ENCODE peak calls at places on chromosomes 3 and 15, in nine cellular contexts. S is OCI-LY7, K is endothelial cell of umbilical vein, G is tibial artery, U is breast epithelium, F is Panc1, I is heart left ventricle, R is H9, H is kidney. L is an unnamed sample.
A peak's percentile ranks its signal among the peaks of the same experiment; 100 is the strongest.

GRCh38 chr3:183581496-183582155 is 26.1 kb upstream of the KLHL6 start:
- DNase-seq in S (peak; percentile 93), K (no peak), G (no peak), U (no peak), F (no peak), I (no peak), R (no peak), H (no peak), L (no peak)

GRCh38 chr3:69288161-69288895 is 97.6 kb downstream of the FRMD4B start:
- DNase-seq in S (no peak), K (peak; percentile 21), G (no peak), U (no peak), F (no peak), I (no peak), R (peak; percentile 83), H (no peak), L (no peak)

GRCh38 chr3:178203152-178203551 is 333.1 kb upstream of the KCNMB2 start:
- DNase-seq in S (no peak), K (no peak), G (no peak), U (no peak), F (no peak), I (no peak), R (no peak), H (no peak), L (no peak)

GRCh38 chr15:98441599-98441998 is 206.7 kb upstream of the IGF1R start:
- DNase-seq in S (no peak), K (no peak), G (no peak), U (no peak), F (no peak), I (no peak), R (no peak), H (no peak), L (no peak)

GRCh38 chr3:145088917-145089316 is 1072.1 kb downstream of the PLOD2 start:
- DNase-seq in S (peak; percentile 22), K (no peak), G (no peak), U (no peak), F (no peak), I (no peak), R (no peak), H (no peak), L (no peak)

GRCh38 chr15:54307926-54308325 is 329.7 kb downstream of the UNC13C start:
- DNase-seq in S (no peak), K (no peak), G (no peak), U (no peak), F (no peak), I (no peak), R (no peak), H (no peak), L (no peak)

GRCh38 chr3:59641169-59641914 is 591.5 kb upstream of the CFAP20DC start:
- DNase-seq in S (no peak), K (no peak), G (peak; percentile 83), U (peak; percentile 75), F (no peak), I (peak; percentile 28), R (no peak), H (no peak), L (peak; percentile 5)

GRCh38 chr3:48826451-48826850 is 21.2 kb downstream of the PRKAR2A start:
- DNase-seq in S (no peak), K (no peak), G (no peak), U (no peak), F (no peak), I (no peak), R (no peak), H (no peak), L (no peak)

GRCh38 chr3:190038050-190038631 is 82.6 kb downstream of the P3H2 start:
- DNase-seq in S (no peak), K (peak; percentile 47), G (no peak), U (peak; percentile 77), F (no peak), I (peak; percentile 40), R (no peak), H (peak; percentile 79), L (peak; percentile 8)

GRCh38 chr15:29021901-29022300 is 136.1 kb downstream of the APBA2 start:
- DNase-seq in S (no peak), K (no peak), G (no peak), U (no peak), F (no peak), I (no peak), R (no peak), H (no peak), L (no peak)

GRCh38 chr3:113594066-113594465 is 61.7 kb downstream of the SIDT1 start:
- DNase-seq in S (no peak), K (no peak), G (no peak), U (no peak), F (no peak), I (no peak), R (no peak), H (no peak), L (no peak)

GRCh38 chr3:131033480-131034080 is 6.9 kb downstream of the NEK11 start:
- DNase-seq in S (peak; percentile 55), K (peak; percentile 75), G (no peak), U (no peak), F (peak; percentile 50), I (no peak), R (no peak), H (no peak), L (no peak)

GRCh38 chr15:92822216-92823144 is 77.6 kb upstream of the CHD2 start:
- DNase-seq in S (no peak), K (no peak), G (no peak), U (no peak), F (no peak), I (no peak), R (no peak), H (no peak), L (no peak)

GRCh38 chr3:181712505-181713299 is 977 bp downstream of the SOX2 start:
- DNase-seq in S (peak; percentile 79), K (peak; percentile 24), G (no peak), U (no peak), F (no peak), I (no peak), R (no peak), H (no peak), L (no peak)

GRCh38 chr3:147398841-147399534 is 7.4 kb downstream of the ZIC4 start:
- DNase-seq in S (no peak), K (no peak), G (no peak), U (no peak), F (no peak), I (no peak), R (no peak), H (no peak), L (no peak)

GRCh38 chr3:147395975-147396708 is 10.2 kb downstream of the ZIC4 start:
- DNase-seq in S (no peak), K (no peak), G (no peak), U (no peak), F (no peak), I (no peak), R (no peak), H (no peak), L (no peak)

GRCh38 chr3:147397155-147397888 is 9.0 kb downstream of the ZIC4 start:
- DNase-seq in S (no peak), K (no peak), G (no peak), U (no peak), F (no peak), I (no peak), R (peak; percentile 89), H (peak; percentile 47), L (no peak)

GRCh38 chr3:147397911-147398809 is 8.2 kb downstream of the ZIC4 start:
- DNase-seq in S (no peak), K (no peak), G (no peak), U (no peak), F (no peak), I (no peak), R (peak; percentile 68), H (peak; percentile 51), L (no peak)

GRCh38 chr3:147396709-147397046 is 9.7 kb downstream of the ZIC4 start:
- DNase-seq in S (no peak), K (no peak), G (no peak), U (no peak), F (no peak), I (no peak), R (no peak), H (no peak), L (no peak)
- H3K9me3 ChIP-seq in S (no peaks in the 10 kb centered on the region), K (no peaks in the 10 kb centered on the region), G (no peaks in the 10 kb centered on the region), U (no peaks in the 10 kb centered on the region), F (peaks cover 2% of the 10 kb centered on the region), I (no peaks in the 10 kb centered on the region), R (no peaks in the 10 kb centered on the region), H (no peaks in the 10 kb centered on the region), L (no peaks in the 10 kb centered on the region)

GRCh38 chr15:85689729-85690128 is 105.0 kb downstream of the KLHL25 start:
- DNase-seq in S (peak; percentile 89), K (peak; percentile 85), G (no peak), U (peak; percentile 30), F (no peak), I (peak; percentile 38), R (peak; percentile 69), H (no peak), L (peak; percentile 68)
- H3K27ac ChIP-seq in S (peak overlapping the region; percentile 93), K (peak overlapping the region; percentile 82), G (peak overlapping the region; percentile 36), U (peak overlapping the region; percentile 73), F (no peak overlapping the region), I (peak overlapping the region; percentile 65), R (no peak overlapping the region), H (peak overlapping the region; percentile 45), L (peak overlapping the region; percentile 95)

DNA sequence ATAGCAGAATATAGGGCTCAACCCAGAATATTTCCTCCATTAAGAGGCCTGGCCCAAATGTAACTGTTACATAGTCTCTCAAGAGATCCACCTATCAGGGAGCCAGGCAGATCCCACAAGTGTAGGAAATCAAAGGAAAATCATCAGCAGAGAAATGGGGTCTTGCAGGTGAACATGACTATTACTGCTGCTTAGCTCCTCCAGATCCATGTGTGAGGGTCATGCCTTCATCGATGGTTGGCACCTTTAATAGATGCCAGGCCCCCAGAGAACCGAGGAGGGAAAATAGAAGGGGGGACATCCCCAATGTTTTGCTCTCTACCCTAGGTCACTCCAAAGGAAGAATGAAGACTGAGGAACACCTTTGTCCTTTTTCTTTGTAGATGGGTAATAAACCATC is 1029.9 kb upstream of the CADM2 start:
- DNase-seq in S (no peak), K (no peak), G (no peak), U (no peak), F (no peak), I (peak; percentile 12), R (no peak), H (no peak), L (no peak)
- H3K9me3 ChIP-seq in S (no peaks in the 10 kb centered on the region), K (peaks cover 4% of the 10 kb centered on the region), G (peaks cover 28% of the 10 kb centered on the region), U (peaks cover 27% of the 10 kb centered on the region), F (peaks cover 9% of the 10 kb centered on the region), I (peaks cover 40% of the 10 kb centered on the region), R (peaks cover 8% of the 10 kb centered on the region), H (peaks cover 23% of the 10 kb centered on the region), L (no peaks in the 10 kb centered on the region)

GRCh38 chr15:64636541-64636940 is 138.8 kb downstream of the RBPMS2 start:
- DNase-seq in S (no peak), K (no peak), G (no peak), U (no peak), F (no peak), I (no peak), R (no peak), H (no peak), L (no peak)

GRCh38 chr15:64634576-64635485 is 140.6 kb downstream of the RBPMS2 start:
- DNase-seq in S (no peak), K (peak; percentile 79), G (no peak), U (no peak), F (no peak), I (no peak), R (peak; percentile 81), H (no peak), L (peak; percentile 13)

GRCh38 chr15:64635486-64635815 is 139.9 kb downstream of the RBPMS2 start:
- DNase-seq in S (no peak), K (peak; percentile 68), G (no peak), U (no peak), F (no peak), I (peak; percentile 34), R (no peak), H (no peak), L (peak; percentile 26)

GRCh38 chr15:64636101-64636500 is 139.3 kb downstream of the RBPMS2 start:
- DNase-seq in S (no peak), K (peak; percentile 12), G (no peak), U (no peak), F (no peak), I (no peak), R (no peak), H (no peak), L (no peak)

GRCh38 chr15:64637412-64637811 is 138.0 kb downstream of the RBPMS2 start:
- DNase-seq in S (no peak), K (no peak), G (no peak), U (no peak), F (no peak), I (no peak), R (no peak), H (no peak), L (no peak)
- H3K27ac ChIP-seq in S (no peak overlapping the region), K (no peak overlapping the region), G (no peak overlapping the region), U (no peak overlapping the region), F (no peak overlapping the region), I (no peak overlapping the region), R (no peak overlapping the region), H (no peak overlapping the region), L (no peak overlapping the region)